ENCODE peak calls at places on chromosome 9, in six cellular contexts. A, J, U, N, H and M are unnamed samples. For H3K9me3, the result is how much of the 10 kb centered on the place peaks cover.

GRCh38 chr9:18824095-18824666 is 208.8 kb downstream of the SAXO1 start:
- DNase-seq in A (no peak), N (no peak), J (no peak), H (no peak), U (no peak), M (no peak)

GRCh38 chr9:78368236-78368635 is 71.3 kb downstream of the PSAT1 start:
- DNase-seq in H (no peak), J (no peak), A (no peak), N (no peak), U (no peak), M (no peak)

GRCh38 chr9:105259274-105259673 is 14.8 kb downstream of the SLC44A1 start:
- DNase-seq in J (no peak), U (no peak), N (no peak), A (no peak), H (no peak), M (no peak)

GRCh38 chr9:38000735-38001134 is 68.3 kb downstream of the SHB start:
- DNase-seq in H (no peak), U (no peak), N (no peak), J (no peak), A (no peak), M (no peak)

GRCh38 chr9:14298607-14299022 is 15.3 kb downstream of the NFIB start:
- DNase-seq in A (no peak), J (no peak), H (no peak), N (no peak), U (no peak), M (no peak)

GRCh38 chr9:4591123-4591500 is 71.0 kb upstream of the PLPP6 start:
- DNase-seq in U (no peak), A (no peak), H (no peak), N (no peak), J (no peak), M (no peak)

GRCh38 chr9:536597-537511 is 304.6 kb upstream of the DMRT1 start:
- DNase-seq in U (no peak), H (no peak), J (no peak), N (no peak), A (no peak), M (no peak)

GRCh38 chr9:136939996-136940525 is 4.5 kb downstream of the FBXW5 start:
- DNase-seq in A (peak), J (no peak), N (no peak), U (no peak), H (no peak), M (peak)

GRCh38 chr9:124940521-124940893 is 376 bp downstream of the GOLGA1 start:
- DNase-seq in H (no peak), U (no peak), N (no peak), A (no peak), J (no peak), M (no peak)

GRCh38 chr9:19925674-19926503 is 137.1 kb upstream of the SLC24A2 start:
- DNase-seq in U (no peak), N (peak), A (peak), H (peak), J (peak), M (peak)

GRCh38 chr9:81653240-81653639 is 36.1 kb downstream of the TLE1 start:
- DNase-seq in J (no peak), A (no peak), H (no peak), N (no peak), U (no peak), M (no peak)

GRCh38 chr9:108515856-108516255 is 339.9 kb downstream of the ACTL7B start:
- DNase-seq in J (no peak), H (no peak), N (no peak), A (no peak), U (no peak), M (no peak)

GRCh38 chr9:14027114-14027812 is 286.7 kb downstream of the NFIB start:
- DNase-seq in N (no peak), J (peak), U (no peak), A (peak), H (no peak), M (peak)

GRCh38 chr9:136899196-136899595 is 12.9 kb downstream of the TRAF2 start:
- DNase-seq in J (no peak), U (no peak), H (no peak), A (no peak), N (no peak), M (no peak)

GRCh38 chr9:117733465-117733864 is 29.3 kb downstream of the TLR4 start:
- DNase-seq in A (no peak), N (no peak), J (no peak), H (no peak), U (no peak), M (no peak)

GRCh38 chr9:110081395-110081794 is 126.6 kb downstream of the C9orf152 start:
- DNase-seq in H (no peak), N (no peak), U (no peak), A (no peak), J (no peak), M (no peak)

GRCh38 chr9:115999498-115999897 is 154.1 kb upstream of the PAPPA start:
- DNase-seq in J (peak), A (no peak), U (no peak), H (no peak), N (no peak), M (no peak)

GRCh38 chr9:136004219-136004618 is 43.0 kb upstream of the UBAC1 start:
- DNase-seq in N (no peak), U (no peak), A (no peak), J (no peak), H (no peak), M (no peak)

GRCh38 chr9:75027187-75028107 is 646 bp downstream of the CARNMT1 start:
- DNase-seq in N (no peak), H (peak), A (peak), J (peak), U (peak), M (peak)

GRCh38 chr9:11893331-11893730 is 799.9 kb upstream of the TYRP1 start:
- DNase-seq in A (no peak), H (no peak), J (no peak), U (no peak), N (no peak), M (no peak)

GRCh38 chr9:116391306-116391900 is 237.8 kb downstream of the PAPPA start:
- DNase-seq in J (no peak), H (no peak), A (no peak), N (no peak), U (no peak), M (peak)

GRCh38 chr9:96720435-96720834 is 57.5 kb downstream of the ZNF510 start:
- DNase-seq in J (no peak), U (no peak), N (no peak), A (no peak), H (no peak), M (no peak)

GRCh38 chr9:96725576-96725975 is 52.3 kb downstream of the ZNF510 start:
- DNase-seq in J (no peak), U (no peak), H (no peak), N (no peak), A (no peak), M (no peak)

GRCh38 chr9:96719538-96720315 is 58.2 kb downstream of the ZNF510 start:
- DNase-seq in A (no peak), N (no peak), H (no peak), U (no peak), J (no peak), M (peak)

GRCh38 chr9:96721731-96722429 is 56.0 kb downstream of the ZNF510 start:
- DNase-seq in H (no peak), N (no peak), A (no peak), J (no peak), U (no peak), M (no peak)

DNA sequence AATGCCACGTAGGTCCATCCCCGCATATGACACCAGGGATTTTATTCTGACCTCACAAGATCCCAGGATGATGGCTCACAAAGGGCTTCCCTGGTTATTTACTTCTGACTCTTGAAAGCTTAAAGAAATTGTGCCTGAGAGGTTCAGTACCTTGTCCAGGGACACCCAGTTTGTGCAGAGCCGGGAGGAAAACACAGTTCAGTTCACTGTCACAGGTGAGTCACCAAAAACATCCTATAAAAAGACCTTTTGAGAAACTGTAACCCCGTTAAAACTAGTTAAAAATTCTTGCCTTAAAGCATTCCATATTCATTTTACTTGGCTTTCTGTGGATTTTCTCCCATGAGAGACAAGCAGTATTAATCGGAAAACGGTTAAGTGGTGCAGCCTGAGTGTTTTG is 56.6 kb downstream of the ZNF510 start:
- DNase-seq in A (no peak), N (no peak), U (no peak), H (no peak), J (no peak), M (no peak)
- H3K9me3 ChIP-seq in A (under half), N (under half), U (under half), H (under half), J (under half), M (under half)

GRCh38 chr9:138053321-138053868 is 175.8 kb downstream of the CACNA1B start:
- DNase-seq in J (no peak), N (no peak), H (peak), A (no peak), U (no peak), M (no peak)
- H3K9me3 ChIP-seq in J (under half), N (under half), H (under half), A (under half), U (under half), M (under half)

DNA sequence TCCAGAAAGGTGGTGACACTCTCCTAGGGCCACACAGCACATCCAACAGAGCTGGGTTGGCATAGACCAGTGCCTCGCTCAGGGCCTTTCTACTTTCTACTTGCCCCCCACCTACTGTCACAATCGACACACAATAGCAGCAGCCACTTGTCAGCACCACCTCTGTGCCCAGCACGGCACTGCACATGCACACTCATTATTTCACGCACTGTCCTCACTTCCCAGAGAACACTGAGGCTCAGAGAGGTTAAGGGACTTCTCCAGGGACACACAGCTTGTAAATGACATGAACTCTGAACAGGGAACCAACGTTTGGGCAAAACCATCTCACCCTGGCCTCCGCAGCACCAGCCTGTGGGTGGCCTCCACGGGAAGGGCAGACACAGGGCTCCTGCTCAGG is 70.9 kb upstream of the STXBP1 start:
- DNase-seq in H (no peak), U (no peak), J (no peak), N (no peak), A (no peak), M (no peak)
- H3K9me3 ChIP-seq in H (under half), U (under half), J (under half), N (under half), A (under half), M (under half)

GRCh38 chr9:8366161-8366926 is 566.8 kb upstream of the DMAC1 start:
- DNase-seq in J (no peak), N (no peak), H (no peak), A (no peak), U (no peak), M (no peak)

GRCh38 chr9:8374471-8374870 is 574.9 kb upstream of the DMAC1 start:
- DNase-seq in J (no peak), H (no peak), N (no peak), U (no peak), A (no peak), M (no peak)

DNA sequence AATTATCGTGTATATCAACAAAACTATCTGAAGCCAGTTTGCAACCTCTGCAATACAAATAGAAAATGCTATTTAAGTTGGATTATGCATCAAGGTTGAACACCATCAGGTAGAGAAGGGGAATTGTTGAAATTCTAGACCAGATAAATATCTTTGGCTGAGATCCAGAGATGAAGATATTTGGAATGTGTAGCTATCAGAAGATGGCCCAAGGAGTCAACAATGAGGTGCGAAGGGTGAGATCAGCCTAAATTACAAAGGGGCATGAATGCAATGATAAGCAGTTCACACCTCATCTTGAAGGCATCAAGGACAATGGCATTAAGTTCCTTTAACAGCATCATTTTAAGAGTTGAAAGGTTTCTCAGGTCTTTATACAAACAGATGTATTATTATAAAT is 572.1 kb upstream of the DMAC1 start:
- DNase-seq in J (no peak), N (no peak), U (no peak), A (no peak), H (no peak), M (no peak)
- H3K9me3 ChIP-seq in J (under half), N (under half), U (under half), A (under half), H (under half), M (under half)

DNA sequence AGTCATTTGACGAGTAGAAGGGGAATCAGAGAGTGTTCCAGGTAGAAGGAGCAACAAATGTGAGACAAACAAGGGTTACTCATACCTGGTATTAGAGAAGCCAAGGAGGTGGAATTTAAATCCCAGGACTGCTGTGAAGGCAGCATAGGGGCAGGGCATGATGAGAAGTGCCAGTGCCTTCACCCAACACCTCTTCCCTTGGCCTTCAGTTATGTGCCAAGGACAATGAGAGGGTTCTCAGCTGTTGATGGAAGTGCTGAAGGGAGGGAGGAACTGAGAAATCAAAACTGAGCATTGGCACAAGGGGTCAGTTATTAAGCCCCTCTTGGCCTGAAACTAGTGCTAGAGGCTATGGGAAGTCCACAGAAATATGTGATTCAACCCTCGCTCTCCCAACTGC is 50.3 kb downstream of the GARNL3 start:
- DNase-seq in H (no peak), J (no peak), N (no peak), A (no peak), U (no peak), M (no peak)
- H3K9me3 ChIP-seq in H (under half), J (under half), N (under half), A (under half), U (under half), M (under half)

DNA sequence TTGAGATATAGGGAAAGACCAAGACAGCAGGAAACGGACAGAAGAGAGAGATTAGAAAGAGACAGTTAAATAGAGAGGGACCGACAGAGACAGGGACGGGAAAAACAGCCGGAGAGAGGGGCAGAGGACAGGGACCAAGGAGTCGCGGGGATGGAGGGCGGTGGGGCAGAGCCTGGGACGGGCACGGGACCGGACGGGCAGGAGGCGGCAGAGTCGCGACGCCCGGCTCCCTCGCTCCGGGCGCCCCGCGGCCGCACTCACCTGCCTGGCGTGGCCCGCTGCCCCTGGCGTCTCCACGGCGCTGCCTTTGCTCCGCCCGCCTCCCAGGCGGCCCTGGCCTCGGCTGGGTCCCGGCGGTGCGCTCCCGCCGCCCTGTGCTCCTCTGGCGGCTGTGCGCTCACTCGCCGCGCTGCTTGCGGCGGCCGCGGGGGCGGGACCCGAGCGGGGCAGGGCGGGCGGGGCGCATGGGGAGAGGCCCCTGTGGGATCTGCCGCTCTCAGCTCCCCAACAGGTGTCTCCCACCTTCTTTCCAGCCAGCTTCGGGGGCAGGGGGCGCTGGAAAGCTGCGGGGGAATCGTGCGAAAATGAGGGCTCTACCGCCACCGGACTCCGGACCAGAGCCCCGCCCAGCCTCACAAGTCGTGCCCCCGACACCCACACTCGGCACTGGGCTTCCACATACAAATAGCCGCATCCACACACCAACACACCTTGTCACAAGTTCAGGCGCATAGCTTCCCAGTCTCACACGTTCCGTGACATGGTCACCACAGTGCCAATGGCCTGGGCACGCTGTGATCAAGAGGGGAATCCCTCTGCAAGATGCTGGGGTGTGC is at the start of gene ARID3C:
- DNase-seq in U (no peak), N (no peak), H (no peak), A (no peak), J (no peak), M (no peak)
- H3K9me3 ChIP-seq in U (under half), N (under half), H (under half), A (under half), J (under half), M (under half)

DNA sequence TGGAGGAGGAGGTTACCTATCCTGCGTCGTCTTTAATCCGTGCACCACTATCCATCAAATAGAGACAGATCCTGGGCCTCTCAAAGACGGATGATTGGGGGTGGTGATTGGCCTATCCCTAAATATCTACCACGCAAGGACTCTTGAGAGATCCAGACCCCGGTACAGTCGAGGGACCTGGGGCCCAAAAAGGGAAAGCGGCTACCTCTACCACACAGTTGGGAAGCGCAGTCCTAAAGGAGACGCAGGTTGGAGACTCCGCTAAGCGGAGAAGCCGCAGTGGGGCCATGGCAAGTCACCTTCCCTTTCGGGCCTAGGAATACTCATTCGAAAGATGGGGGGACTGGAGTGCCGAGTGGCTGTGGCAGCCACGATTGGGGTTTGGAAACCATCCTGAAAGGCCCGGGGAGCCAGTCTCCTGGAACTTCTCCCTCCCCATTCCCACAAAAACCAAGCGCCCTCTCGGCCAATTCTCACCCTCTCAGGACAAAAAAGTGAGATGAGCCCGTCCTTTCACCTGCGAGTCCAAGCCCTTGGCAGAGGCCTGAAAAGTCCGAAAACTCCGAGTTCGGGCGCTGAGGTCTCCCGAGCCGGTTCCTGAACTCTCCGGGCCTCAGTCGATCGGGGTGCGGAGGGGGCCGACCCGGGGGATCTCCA is 499 bp upstream of the FOXE1 start:
- DNase-seq in A (no peak), U (no peak), J (peak), H (no peak), N (peak), M (no peak)
- H3K9me3 ChIP-seq in A (under half), U (under half), J (under half), H (under half), N (under half), M (under half)

GRCh38 chr9:95325221-95325620 is 7.7 kb upstream of the FANCC start:
- DNase-seq in H (no peak), U (no peak), J (no peak), A (no peak), N (no peak), M (no peak)
- H3K9me3 ChIP-seq in H (under half), U (under half), J (under half), A (under half), N (under half), M (under half)